ENCODE peak calls at places on chromosome 11, in five cellular contexts. V, H, M, O and G are unnamed samples.

GRCh38 chr11:77617892-77618291 is 19.7 kb downstream of the CLNS1A start:
- DNase-seq in V (no peak), H (peak), M (no peak), O (no peak), G (peak)

GRCh38 chr11:10067629-10068300 is 226.3 kb downstream of the SBF2 start:
- DNase-seq in V (no peak), H (no peak), M (no peak), O (no peak), G (no peak)

GRCh38 chr11:113725883-113726405 is 19.8 kb upstream of the TMPRSS5 start:
- DNase-seq in V (no peak), H (no peak), M (no peak), O (no peak), G (no peak)

GRCh38 chr11:12902784-12903491 is 106.2 kb upstream of the RASSF10 start:
- DNase-seq in V (no peak), H (no peak), M (no peak), O (no peak), G (no peak)

GRCh38 chr11:115132829-115133228 is 371.4 kb downstream of the CADM1 start:
- DNase-seq in V (no peak), H (no peak), M (no peak), O (no peak), G (no peak)

GRCh38 chr11:95917188-95918036 is 6.5 kb downstream of the MTMR2 start:
- DNase-seq in V (no peak), H (peak), M (no peak), O (no peak), G (no peak)

GRCh38 chr11:34585870-34586654 is 34.8 kb upstream of the EHF start:
- DNase-seq in V (peak), H (peak), M (no peak), O (peak), G (peak)

GRCh38 chr11:27861706-27862430 is 161.6 kb upstream of the BDNF start:
- DNase-seq in V (peak), H (peak), M (no peak), O (no peak), G (peak)

GRCh38 chr11:45664376-45665205 is 831 bp downstream of the CHST1 start:
- DNase-seq in V (no peak), H (no peak), M (no peak), O (no peak), G (no peak)

GRCh38 chr11:2715716-2716350 is 16.0 kb upstream of the KCNQ1OT1 start:
- DNase-seq in V (no peak), H (no peak), M (no peak), O (no peak), G (no peak)

GRCh38 chr11:69644962-69645675 is 4.2 kb downstream of the CCND1 start:
- DNase-seq in V (no peak), H (no peak), M (no peak), O (no peak), G (no peak)

GRCh38 chr11:43992834-43993637 is 50.6 kb downstream of the C11orf96 start:
- DNase-seq in V (no peak), H (peak), M (peak), O (peak), G (no peak)

GRCh38 chr11:11569936-11570491 is 51.8 kb downstream of the GALNT18 start:
- DNase-seq in V (no peak), H (no peak), M (peak), O (no peak), G (no peak)

GRCh38 chr11:29627541-29627940 is 389.3 kb downstream of the KCNA4 start:
- DNase-seq in V (peak), H (no peak), M (no peak), O (no peak), G (no peak)

GRCh38 chr11:81989093-81989492 is 744.6 kb downstream of the FAM181B start:
- DNase-seq in V (peak), H (no peak), M (no peak), O (no peak), G (peak)

GRCh38 chr11:116773203-116774112 is 671 bp upstream of the BUD13 start:
- DNase-seq in V (peak), H (peak), M (no peak), O (no peak), G (no peak)

GRCh38 chr11:88101881-88102594 is 73.2 kb downstream of the RAB38 start:
- DNase-seq in V (no peak), H (no peak), M (no peak), O (no peak), G (peak)

GRCh38 chr11:123250811-123251655 is 56.0 kb upstream of the CLMP start:
- DNase-seq in V (no peak), H (no peak), M (no peak), O (no peak), G (no peak)

GRCh38 chr11:62876712-62877111 is 4.0 kb upstream of the SLC3A2 start:
- DNase-seq in V (no peak), H (no peak), M (no peak), O (no peak), G (no peak)

GRCh38 chr11:62880231-62880802 is 379 bp upstream of the SLC3A2 start:
- DNase-seq in V (peak), H (peak), M (peak), O (no peak), G (no peak)

GRCh38 chr11:62879554-62879953 is 1.1 kb upstream of the SLC3A2 start:
- DNase-seq in V (peak), H (no peak), M (no peak), O (no peak), G (no peak)

GRCh38 chr11:62880803-62881578 is at the start of gene SLC3A2:
- DNase-seq in V (peak), H (peak), M (peak), O (peak), G (no peak)

DNA sequence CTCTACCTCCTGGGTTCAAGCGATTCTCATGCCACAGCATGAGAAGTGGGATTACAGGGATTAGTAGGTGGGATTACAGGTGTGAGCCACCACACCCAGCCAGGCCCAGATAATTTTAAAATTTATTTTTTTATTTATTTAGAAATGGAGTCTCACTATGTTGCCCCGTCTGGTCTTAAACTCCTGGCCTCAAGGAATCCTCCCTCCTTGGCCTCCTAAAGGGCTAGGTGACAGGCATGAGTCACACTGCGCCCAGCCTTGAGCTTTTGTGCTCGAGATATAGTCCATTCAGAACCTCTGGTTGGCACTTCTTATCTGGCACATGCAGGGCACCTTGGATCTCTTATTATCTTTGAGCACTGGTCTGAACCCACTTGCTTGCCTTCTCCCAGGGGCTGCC is 1.5 kb upstream of the SLC3A2 start:
- DNase-seq in V (no peak), H (no peak), M (no peak), O (no peak), G (no peak)
- H3K4me3 ChIP-seq in V (no peak), H (no peak), M (peak), O (no peak), G (no peak)

GRCh38 chr11:83473771-83474170 is 187.6 kb upstream of the CCDC90B start:
- DNase-seq in V (no peak), H (no peak), M (no peak), O (no peak), G (no peak)
- TF ChIP-seq CTCF in V (no peak), H (no peak), M (no peak), O (no peak), G (no peak)

GRCh38 chr11:6628526-6628925 is 9.3 kb upstream of the TPP1 start:
- DNase-seq in V (no peak), H (no peak), M (no peak), O (no peak), G (no peak)

GRCh38 chr11:6631356-6631890 is 12.2 kb upstream of the TPP1 start:
- DNase-seq in V (no peak), H (no peak), M (no peak), O (no peak), G (no peak)

GRCh38 chr11:6630632-6631291 is 11.5 kb upstream of the TPP1 start:
- DNase-seq in V (no peak), H (no peak), M (no peak), O (no peak), G (no peak)

GRCh38 chr11:6629573-6629891 is 10.3 kb upstream of the TPP1 start:
- DNase-seq in V (no peak), H (no peak), M (no peak), O (no peak), G (no peak)

DNA sequence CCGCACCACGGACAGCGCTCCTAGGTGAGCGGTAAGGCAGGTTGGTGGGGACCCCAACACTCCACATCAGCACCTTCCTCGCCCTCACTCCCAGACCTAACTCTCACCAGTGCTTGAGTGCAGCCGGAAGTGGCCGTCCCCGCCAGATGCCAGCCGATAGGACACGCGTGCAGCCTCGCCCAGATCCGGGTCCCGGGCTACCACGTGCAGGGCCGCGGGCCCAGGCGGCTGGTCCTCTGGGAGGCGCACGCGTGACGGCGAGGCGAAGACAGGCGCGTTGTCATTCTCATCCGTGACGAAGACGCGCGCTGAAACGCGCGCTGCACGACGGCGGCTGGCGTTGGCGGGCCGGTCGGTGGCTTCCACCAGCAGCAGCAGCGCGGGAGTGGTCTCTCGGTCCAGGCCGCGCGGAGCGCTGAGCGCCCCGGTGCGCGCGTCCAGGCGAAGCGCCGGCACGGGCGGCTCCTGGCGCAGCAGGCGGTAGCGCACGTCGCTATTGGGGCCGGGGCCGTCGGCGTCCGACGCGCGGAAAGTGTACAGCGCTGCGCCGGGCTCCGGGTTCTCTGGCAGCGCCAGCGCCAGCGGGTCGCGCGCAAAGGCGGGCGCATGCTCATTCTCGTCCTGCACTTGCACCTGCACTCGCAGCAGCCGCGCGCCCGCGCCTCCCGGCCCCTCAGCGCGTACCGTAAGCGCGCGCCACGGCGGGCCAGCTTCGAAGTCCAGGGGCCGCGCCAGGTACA is 10.8 kb upstream of the TPP1 start:
- DNase-seq in V (no peak), H (no peak), M (no peak), O (no peak), G (no peak)
- H3K4me3 ChIP-seq in V (no peak), H (no peak), M (no peak), O (no peak), G (peak)

GRCh38 chr11:76424379-76424778 is 20.4 kb upstream of the EMSY start:
- DNase-seq in V (no peak), H (no peak), M (no peak), O (peak), G (no peak)

GRCh38 chr11:76415073-76415472 is 29.7 kb upstream of the EMSY start:
- DNase-seq in V (no peak), H (no peak), M (no peak), O (peak), G (no peak)

GRCh38 chr11:76424891-76425290 is 19.9 kb upstream of the EMSY start:
- DNase-seq in V (no peak), H (no peak), M (no peak), O (peak), G (no peak)

DNA sequence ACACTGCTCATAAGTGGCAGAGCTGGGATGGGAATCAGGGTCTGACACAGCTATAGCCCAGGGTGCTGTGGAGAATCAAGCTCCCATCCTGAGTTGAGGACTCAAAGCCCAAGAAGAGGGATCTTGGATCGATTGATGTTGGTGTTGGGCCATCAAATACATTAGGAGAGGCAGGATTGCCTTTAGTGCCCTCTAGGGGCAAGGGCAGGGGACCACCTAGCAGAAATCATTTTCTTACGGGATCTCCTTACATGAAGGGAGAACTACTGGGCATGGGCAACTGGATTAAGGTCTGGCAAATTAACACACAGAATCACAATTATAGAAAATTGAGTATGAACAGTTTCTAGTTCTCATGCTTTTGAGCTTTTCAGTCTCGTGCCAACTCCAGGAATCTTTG is 24.9 kb upstream of the EMSY start:
- DNase-seq in V (no peak), H (no peak), M (no peak), O (no peak), G (no peak)
- TF ChIP-seq CTCF in V (peak), H (peak), M (no peak), O (peak), G (peak)

GRCh38 chr11:57474017-57474750 is 13.9 kb downstream of the RTN4RL2 start:
- DNase-seq in V (no peak), H (peak), M (no peak), O (no peak), G (no peak)

GRCh38 chr11:57475671-57476222 is 15.4 kb downstream of the RTN4RL2 start:
- DNase-seq in V (no peak), H (no peak), M (no peak), O (peak), G (no peak)

GRCh38 chr11:57473208-57473930 is 13.0 kb downstream of the RTN4RL2 start:
- DNase-seq in V (no peak), H (no peak), M (no peak), O (no peak), G (no peak)

GRCh38 chr11:57475191-57475590 is 14.9 kb downstream of the RTN4RL2 start:
- DNase-seq in V (no peak), H (peak), M (no peak), O (no peak), G (no peak)

GRCh38 chr11:57474751-57475115 is 14.4 kb downstream of the RTN4RL2 start:
- DNase-seq in V (no peak), H (no peak), M (no peak), O (no peak), G (no peak)
- H3K4me3 ChIP-seq in V (no peak), H (no peak), M (no peak), O (no peak), G (no peak)

DNA sequence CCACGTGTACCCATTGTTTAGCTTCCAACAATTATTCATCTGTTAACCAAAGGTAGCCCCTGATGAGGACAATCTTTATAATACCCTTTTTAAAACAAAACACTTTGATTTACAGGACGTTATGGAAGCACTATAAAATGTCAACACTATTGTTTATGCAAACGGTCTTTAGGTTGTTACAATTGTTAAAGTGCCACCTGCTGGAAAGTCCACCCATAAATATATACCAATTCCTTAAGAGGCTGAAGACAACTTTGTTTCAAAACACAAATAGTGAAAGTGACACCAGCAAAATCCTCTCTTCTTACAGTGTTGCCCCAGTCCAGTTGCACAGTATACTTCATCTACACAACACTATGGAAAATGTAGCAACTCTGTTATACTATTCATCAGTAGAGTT is 68.9 kb upstream of the SLN start:
- DNase-seq in V (no peak), H (no peak), M (no peak), O (peak), G (no peak)
- TF ChIP-seq CTCF in V (no peak), H (peak), M (no peak), O (peak), G (no peak)

DNA sequence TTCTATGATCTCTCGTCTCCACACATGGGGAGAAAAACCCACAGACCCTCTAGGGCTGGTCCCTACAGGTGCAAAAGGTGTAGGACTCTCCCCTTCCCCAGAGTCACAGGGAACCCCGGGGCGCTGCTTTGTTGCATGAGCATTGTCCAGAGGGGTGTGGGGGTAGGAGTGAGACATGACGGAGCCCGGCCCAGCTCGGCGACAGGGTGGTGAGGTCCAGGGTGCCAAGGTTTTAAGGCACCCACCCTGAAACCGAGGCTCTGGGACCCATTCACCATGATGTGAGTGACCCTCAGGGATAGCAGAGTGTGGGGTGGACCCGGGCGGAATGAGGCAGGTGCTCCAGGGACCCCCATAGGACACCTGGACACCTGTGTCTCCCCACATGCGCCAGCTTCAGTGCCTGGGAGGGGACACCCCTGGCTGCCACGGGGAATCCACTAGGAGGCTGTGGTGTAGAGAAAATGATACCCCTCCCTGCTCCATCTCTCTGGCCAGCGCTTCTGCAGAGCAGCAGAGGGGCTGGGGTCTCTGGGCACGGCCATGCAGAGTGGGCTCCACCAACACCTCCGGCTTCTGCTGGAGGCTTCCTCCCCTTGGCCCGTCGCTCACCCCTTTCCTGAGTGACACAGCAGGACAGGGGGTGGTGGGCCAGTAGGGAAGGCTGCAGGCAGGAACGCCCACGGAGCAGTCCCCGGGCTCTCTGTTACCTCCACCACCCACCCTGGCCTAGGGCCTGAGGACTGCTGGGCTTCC is 15.2 kb downstream of the KRTAP5-5 start:
- DNase-seq in V (no peak), H (no peak), M (no peak), O (no peak), G (no peak)
- H3K4me3 ChIP-seq in V (no peak), H (no peak), M (no peak), O (no peak), G (no peak)

GRCh38 chr11:71080239-71081097 is 171.9 kb downstream of the SHANK2 start:
- DNase-seq in V (peak), H (peak), M (no peak), O (peak), G (peak)
- TF ChIP-seq CTCF in V (peak), H (peak), M (peak), O (peak), G (peak)

GRCh38 chr11:93329936-93330445 is 551 bp upstream of the DEUP1 start:
- DNase-seq in V (peak), H (no peak), M (no peak), O (no peak), G (no peak)
- H3K4me3 ChIP-seq in V (peak), H (no peak), M (peak), O (no peak), G (peak)